ENCODE peak calls at places on chromosomes 6 and 20, in six cellular contexts. V is activated CD4-positive, alpha-beta memory T cell treated with anti-CD3 and anti-CD28 coated beads, Interleukin-2, amount 10 ng/mL, durations not matched to agents 7 days and 5 days; D is stimulated activated CD4-positive, alpha-beta T cell treated with anti-CD3 and anti-CD28 coated beads, Interleukin-12 subunit alpha, Interleukin-12 subunit beta, amount 100 ng/mL, for 4 hours; R is stimulated activated CD8-positive, alpha-beta memory T cell treated with anti-CD3 and anti-CD28 coated beads, Interleukin-4, amount 100 ng/mL, for 4 hours; J is stomach; T is GM10248. F is an unnamed sample.

GRCh38 chr20:1870792-1871550 is 24.2 kb upstream of the SIRPA start:
- DNase-seq in V (no peak), D (no peak), R (no peak), J (no peak), T (peak), F (no peak)

GRCh38 chr6:26195376-26195923 is 108.2 kb downstream of the HFE start:
- DNase-seq in V (peak), D (peak), R (peak), J (peak), T (peak), F (no peak)

GRCh38 chr6:7463785-7464184 is 74.2 kb downstream of the RIOK1 start:
- DNase-seq in V (no peak), D (no peak), R (no peak), J (no peak), T (no peak), F (no peak)

GRCh38 chr6:53793318-53793975 is 1.4 kb upstream of the LRRC1 start:
- DNase-seq in V (peak), D (peak), R (no peak), J (peak), T (peak), F (no peak)

GRCh38 chr6:148794797-148795196 is 48.0 kb downstream of the UST start:
- DNase-seq in V (no peak), D (no peak), R (no peak), J (no peak), T (no peak), F (no peak)

GRCh38 chr6:4941782-4942672 is 61.8 kb downstream of the RPP40 start:
- DNase-seq in V (peak), D (peak), R (peak), J (no peak), T (peak), F (peak)

GRCh38 chr6:45455408-45455807 is 77.7 kb upstream of the SUPT3H start:
- DNase-seq in V (no peak), D (no peak), R (no peak), J (no peak), T (no peak), F (no peak)

GRCh38 chr6:88349511-88349910 is 183.4 kb upstream of the CNR1 start:
- DNase-seq in V (no peak), D (no peak), R (no peak), J (no peak), T (no peak), F (no peak)

GRCh38 chr20:58175836-58176235 is 52.6 kb downstream of the ANKRD60 start:
- DNase-seq in V (no peak), D (no peak), R (no peak), J (no peak), T (no peak), F (no peak)

GRCh38 chr20:38337561-38338140 is 8.6 kb upstream of the LBP start:
- DNase-seq in V (peak), D (no peak), R (no peak), J (no peak), T (no peak), F (peak)

GRCh38 chr6:72999995-73000394 is 225.3 kb downstream of the KHDC1L start:
- DNase-seq in V (no peak), D (no peak), R (no peak), J (no peak), T (no peak), F (no peak)

GRCh38 chr6:39218868-39219567 is 10.3 kb downstream of the KCNK5 start:
- DNase-seq in V (no peak), D (no peak), R (no peak), J (no peak), T (no peak), F (no peak)

GRCh38 chr20:34078540-34078939 is 33.5 kb downstream of the EIF2S2 start:
- DNase-seq in V (no peak), D (no peak), R (no peak), J (no peak), T (no peak), F (no peak)

GRCh38 chr20:840858-841567 is 7.5 kb downstream of the FAM110A start:
- DNase-seq in V (no peak), D (no peak), R (no peak), J (peak), T (no peak), F (no peak)

GRCh38 chr6:154736613-154737259 is 3.5 kb downstream of the SCAF8 start:
- DNase-seq in V (no peak), D (no peak), R (no peak), J (no peak), T (no peak), F (no peak)

GRCh38 chr6:158285321-158285960 is 26.8 kb upstream of the TULP4 start:
- DNase-seq in V (no peak), D (no peak), R (no peak), J (no peak), T (no peak), F (no peak)

GRCh38 chr6:148169701-148170100 is 172.9 kb upstream of the SASH1 start:
- DNase-seq in V (no peak), D (no peak), R (no peak), J (no peak), T (no peak), F (no peak)